ENCODE peak calls at places on chromosomes 5 and 9, in seven cellular contexts. O is amygdala, W is WTC11, G is body of pancreas, J is adipocyte, F is midbrain, K is transverse colon. N is an unnamed sample.

GRCh38 chr9:128397831-128398230 is 22.8 kb upstream of the CERCAM start:
- DNase-seq in O (no peak), W (no peak), G (no peak), J (no peak), F (no peak), K (no peak), N (no peak)

GRCh38 chr9:83238871-83239624 is 176.1 kb upstream of the RASEF start:
- DNase-seq in O (no peak), W (no peak), G (peak), J (peak), F (no peak), K (peak), N (no peak)

GRCh38 chr9:16303506-16303905 is 567.0 kb downstream of the BNC2 start:
- DNase-seq in O (no peak), W (no peak), G (no peak), J (no peak), F (no peak), K (no peak), N (no peak)

GRCh38 chr5:151148583-151148982 is 9.0 kb downstream of the ANXA6 start:
- DNase-seq in O (no peak), W (no peak), G (no peak), J (no peak), F (no peak), K (no peak), N (no peak)

GRCh38 chr9:76459691-76460635 is 981 bp downstream of the GCNT1 start:
- DNase-seq in O (no peak), W (peak), G (peak), J (peak), F (no peak), K (peak), N (peak)

GRCh38 chr9:94881946-94882345 is 155.4 kb downstream of the AOPEP start:
- DNase-seq in O (no peak), W (no peak), G (no peak), J (no peak), F (no peak), K (no peak), N (no peak)

GRCh38 chr5:111237470-111237869 is 13.3 kb downstream of the CAMK4 start:
- DNase-seq in O (no peak), W (no peak), G (no peak), J (no peak), F (no peak), K (no peak), N (no peak)

GRCh38 chr9:89383721-89384300 is 65.5 kb downstream of the SECISBP2 start:
- DNase-seq in O (no peak), W (no peak), G (no peak), J (no peak), F (no peak), K (no peak), N (no peak)

GRCh38 chr5:10463566-10463965 is 21.9 kb downstream of the ROPN1L start:
- DNase-seq in O (no peak), W (no peak), G (no peak), J (no peak), F (no peak), K (no peak), N (no peak)

GRCh38 chr5:124648902-124649467 is 97.5 kb downstream of the ZNF608 start:
- DNase-seq in O (no peak), W (no peak), G (no peak), J (no peak), F (no peak), K (no peak), N (no peak)

GRCh38 chr9:8553444-8553843 is 753.9 kb upstream of the DMAC1 start:
- DNase-seq in O (no peak), W (no peak), G (no peak), J (no peak), F (no peak), K (no peak), N (no peak)

GRCh38 chr5:14615365-14615764 is 33.8 kb downstream of the OTULINL start:
- DNase-seq in O (no peak), W (no peak), G (no peak), J (no peak), F (no peak), K (no peak), N (no peak)

N was measured in EH.